ENCODE peak calls at places on chromosomes 13 and 19, in seven cellular contexts. R is right lobe of liver, V is K562, B is transverse colon, A is uterus, Q is adrenal gland, G is tibial nerve. K is an unnamed sample.

GRCh38 chr19:48090281-48090802 is 20.3 kb downstream of the PLA2G4C start:
- DNase-seq in R (no peak), G (no peak), Q (no peak), B (no peak), V (no peak), A (no peak), K (no peak)

GRCh38 chr19:53670345-53670744 is 38.5 kb downstream of the DPRX start:
- DNase-seq in B (no peak), V (no peak), Q (no peak), G (no peak), R (no peak), A (no peak), K (no peak)

GRCh38 chr13:88281846-88282245 is 610.7 kb downstream of the SLITRK5 start:
- DNase-seq in R (no peak), B (no peak), Q (no peak), G (no peak), V (no peak), A (no peak), K (no peak)

GRCh38 chr13:105918842-105919741 is 616.4 kb downstream of the EFNB2 start:
- DNase-seq in Q (peak), A (no peak), R (no peak), V (no peak), G (no peak), B (peak), K (no peak)

GRCh38 chr19:3517638-3518037 is 11.5 kb downstream of the FZR1 start:
- DNase-seq in R (no peak), G (no peak), Q (peak), A (no peak), B (no peak), V (no peak), K (no peak)

GRCh38 chr13:76129305-76130040 is 493.3 kb downstream of the LMO7 start:
- DNase-seq in V (no peak), Q (no peak), G (no peak), R (no peak), A (no peak), B (no peak), K (no peak)

GRCh38 chr13:105785436-105785835 is 750.0 kb downstream of the EFNB2 start:
- DNase-seq in B (no peak), A (no peak), R (no peak), G (no peak), Q (no peak), V (no peak), K (no peak)

GRCh38 chr19:29766100-29766499 is 45.7 kb upstream of the CCNE1 start:
- DNase-seq in Q (no peak), A (no peak), R (no peak), V (no peak), B (no peak), G (no peak), K (no peak)

DNA sequence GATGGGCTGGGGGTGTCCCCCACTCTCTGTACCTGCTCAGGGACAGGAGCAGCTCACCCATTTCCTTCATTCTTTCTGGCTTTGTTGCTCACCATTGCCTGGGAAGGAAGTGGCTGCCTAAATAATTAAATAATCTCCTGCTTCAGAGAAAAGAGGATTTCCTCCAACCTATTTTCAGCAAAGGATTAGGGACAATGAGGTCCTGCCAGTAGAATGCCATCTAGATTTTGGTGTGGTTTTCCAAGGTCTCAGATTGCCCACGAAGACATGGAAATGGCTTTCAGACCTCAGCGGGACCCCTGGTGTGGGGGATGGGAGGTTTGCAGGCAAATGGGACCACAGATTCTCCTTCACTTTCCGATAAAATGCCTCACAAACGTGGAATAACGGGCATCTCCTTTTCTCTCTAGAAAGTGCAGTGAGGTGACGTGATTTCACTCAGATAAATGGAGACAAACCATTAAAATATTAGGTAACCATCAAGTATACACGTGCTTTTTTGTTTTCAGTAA is 14.9 kb downstream of the ATP11A start:
- DNase-seq in G (no peak), R (no peak), B (peak), V (no peak), Q (no peak), A (peak), K (no peak)
- H3K4me3 ChIP-seq in G (no peak), R (no peak), B (no peak), V (no peak), Q (no peak), A (no peak), K (no peak)

GRCh38 chr19:13210941-13211340 is 60.7 kb downstream of the IER2 start:
- DNase-seq in A (no peak), G (no peak), Q (no peak), V (no peak), B (no peak), R (no peak), K (no peak)
- TF ChIP-seq POLR2A in A (no peak), G (no peak), Q (no peak), V (no peak), B (no peak), R (no peak), K (no peak)

DNA sequence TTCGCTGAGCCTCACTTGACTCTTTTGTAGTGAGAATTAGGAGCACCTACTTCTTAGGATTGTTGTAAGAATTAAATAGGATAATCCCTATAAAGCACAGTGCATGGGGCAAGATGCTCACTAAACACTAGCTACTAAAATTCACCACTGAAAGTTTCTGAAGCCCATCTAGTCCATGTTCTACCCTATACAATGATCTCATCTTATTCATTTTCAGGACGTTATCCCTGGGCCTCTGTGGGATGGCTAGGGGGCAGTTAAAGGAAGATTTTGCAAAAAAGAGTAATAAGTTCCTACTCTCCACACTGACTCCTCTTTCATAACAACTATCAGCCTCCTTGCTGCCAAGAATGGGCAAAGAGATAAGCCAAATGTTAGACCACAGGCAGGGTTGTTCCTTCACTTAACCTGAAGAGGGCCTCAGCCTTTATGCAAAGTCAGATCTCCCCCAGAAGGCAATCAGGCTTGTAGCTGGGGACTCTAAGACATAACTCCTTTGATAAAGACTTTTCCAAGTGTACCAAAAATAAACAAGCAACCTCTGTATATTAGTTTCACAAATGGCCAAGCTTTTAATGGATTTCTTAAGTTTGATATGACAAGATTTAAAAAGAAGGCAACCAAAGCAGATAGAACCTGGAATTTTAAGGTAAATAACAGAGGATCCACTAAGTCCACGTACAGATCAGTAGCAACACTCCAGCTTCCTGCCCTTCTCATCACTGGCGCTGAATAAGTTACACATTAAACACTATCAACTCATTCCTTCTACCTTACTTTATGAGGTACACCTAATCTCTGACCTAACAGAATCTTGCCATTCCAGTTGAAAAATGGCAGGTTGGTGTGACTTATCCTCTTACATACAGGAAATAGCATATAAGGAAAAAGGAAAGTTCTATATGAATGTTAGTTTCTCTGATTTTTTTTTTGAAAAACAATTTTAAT is 44.4 kb downstream of the ELF1 start:
- DNase-seq in R (no peak), V (peak), B (peak), Q (peak), G (no peak), A (no peak), K (no peak)
- TF ChIP-seq CTCF in R (peak), V (peak), B (peak), Q (peak), G (peak), A (peak), K (no peak)

GRCh38 chr13:40756042-40756441 is 14.9 kb downstream of the MRPS31 start:
- DNase-seq in Q (no peak), R (no peak), B (no peak), A (no peak), G (no peak), V (no peak), K (no peak)
- H3K4me3 ChIP-seq in Q (no peak), R (no peak), B (no peak), A (no peak), G (no peak), V (no peak), K (no peak)

GRCh38 chr13:43874512-43875092 is 4.9 kb downstream of the CCDC122 start:
- DNase-seq in B (no peak), Q (no peak), A (no peak), G (no peak), R (no peak), V (no peak), K (no peak)
- TF ChIP-seq POLR2A in B (no peak), Q (no peak), A (no peak), G (no peak), R (no peak), V (no peak), K (no peak)

K was measured in lower leg skin.